ENCODE peak calls at places on chromosomes 4 and X, in five cellular contexts. M is B cell, L is foreskin fibroblast, S is DND-41, W is OCI-LY7. F is an unnamed sample.

GRCh38 chrX:17161991-17162390 is 213.0 kb upstream of the NHS start:
- DNase-seq in L (no peak), S (no peak), W (no peak), M (no peak), F (no peak)

GRCh38 chr4:62640296-62640695 is 1440.2 kb downstream of the ADGRL3 start:
- DNase-seq in S (no peak), W (no peak), M (no peak), L (no peak), F (no peak)

GRCh38 chr4:85499573-85499972 is 24.6 kb downstream of the ARHGAP24 start:
- DNase-seq in L (no peak), W (no peak), S (no peak), M (no peak), F (no peak)

GRCh38 chr4:167831853-167832252 is 260.5 kb upstream of the ANXA10 start:
- DNase-seq in W (no peak), L (peak), S (no peak), M (no peak), F (no peak)

GRCh38 chr4:48100248-48100647 is 33.8 kb downstream of the TXK start:
- DNase-seq in W (no peak), S (no peak), M (no peak), L (peak), F (no peak)

GRCh38 chr4:94459462-94460161 is 7.9 kb downstream of the PDLIM5 start:
- DNase-seq in L (no peak), M (no peak), S (no peak), W (no peak), F (no peak)

GRCh38 chr4:152321923-152322322 is 214.0 kb downstream of the FBXW7 start:
- DNase-seq in S (no peak), L (no peak), W (no peak), M (no peak), F (no peak)

GRCh38 chr4:40448875-40449274 is 113.7 kb downstream of the CHRNA9 start:
- DNase-seq in L (no peak), W (no peak), M (no peak), S (no peak), F (no peak)

GRCh38 chr4:3515646-3516045 is 16.6 kb downstream of the LRPAP1 start:
- DNase-seq in M (no peak), S (no peak), L (no peak), W (no peak), F (no peak)

GRCh38 chr4:186622788-186623464 is 67.6 kb upstream of the MTNR1A start:
- DNase-seq in M (no peak), L (peak), S (no peak), W (no peak), F (no peak)

GRCh38 chr4:61522312-61522711 is 322.2 kb downstream of the ADGRL3 start:
- DNase-seq in S (no peak), M (no peak), L (no peak), W (no peak), F (no peak)

GRCh38 chr4:181662383-181662782 is 580.8 kb upstream of the TENM3 start:
- DNase-seq in L (peak), W (no peak), S (no peak), M (no peak), F (no peak)

GRCh38 chrX:130523460-130524394 is 121.9 kb downstream of the RBMX2 start:
- DNase-seq in S (no peak), L (peak), M (no peak), W (no peak), F (no peak)

GRCh38 chr4:87492617-87493016 is 36.6 kb downstream of the SPARCL1 start:
- DNase-seq in W (no peak), L (no peak), M (no peak), S (no peak), F (no peak)

GRCh38 chrX:32483534-32484136 is 727.7 kb downstream of the DMD start:
- DNase-seq in S (no peak), L (no peak), M (no peak), W (peak), F (no peak)

GRCh38 chrX:41603591-41603990 is 85.2 kb upstream of the GPR34 start:
- DNase-seq in L (no peak), S (no peak), W (no peak), M (no peak), F (no peak)

GRCh38 chr4:113077611-113078010 is 28.2 kb downstream of the ANK2 start:
- DNase-seq in S (no peak), W (no peak), L (no peak), M (no peak), F (no peak)

GRCh38 chr4:11376571-11376970 is 52.1 kb downstream of the HS3ST1 start:
- DNase-seq in M (no peak), L (no peak), S (no peak), W (no peak), F (no peak)

GRCh38 chrX:106863697-106864096 is 39.4 kb downstream of the RIPPLY1 start:
- DNase-seq in W (no peak), S (no peak), M (no peak), L (no peak), F (no peak)

GRCh38 chr4:73343432-73343831 is 60.7 kb upstream of the ALB start:
- DNase-seq in S (no peak), L (peak), W (no peak), M (no peak), F (no peak)

GRCh38 chrX:12709047-12709446 is 82.2 kb upstream of the PRPS2 start:
- DNase-seq in S (no peak), L (no peak), M (no peak), W (no peak), F (no peak)

GRCh38 chr4:149095798-149096197 is 653.6 kb upstream of the NR3C2 start:
- DNase-seq in L (no peak), W (no peak), S (no peak), M (no peak), F (no peak)

GRCh38 chr4:144174401-144175067 is 34.0 kb upstream of the GYPA start:
- DNase-seq in W (peak), S (peak), M (peak), L (peak), F (peak)

GRCh38 chrX:108737754-108738153 is 1.4 kb upstream of the IRS4 start:
- DNase-seq in L (no peak), S (no peak), W (no peak), M (no peak), F (no peak)

GRCh38 chrX:108734426-108734825 is 1.9 kb downstream of the IRS4 start:
- DNase-seq in W (no peak), S (no peak), M (no peak), L (no peak), F (peak)

GRCh38 chrX:108735680-108736508 is 469 bp downstream of the IRS4 start:
- DNase-seq in L (peak), S (no peak), M (peak), W (no peak), F (peak)

GRCh38 chrX:108735087-108735679 is 1.2 kb downstream of the IRS4 start:
- DNase-seq in M (peak), S (no peak), W (no peak), L (peak), F (peak)

GRCh38 chrX:108736509-108737479 is at the start of gene IRS4:
- DNase-seq in W (no peak), S (no peak), M (peak), L (peak), F (peak)
- TF ChIP-seq CTCF in W (no peak), S (no peak), M (no peak), L (no peak), F (no peak)

GRCh38 chrX:68808686-68809357 is 20.0 kb upstream of the EFNB1 start:
- DNase-seq in W (no peak), L (peak), M (no peak), S (no peak), F (no peak)

GRCh38 chrX:68807818-68808217 is 21.0 kb upstream of the EFNB1 start:
- DNase-seq in S (no peak), M (no peak), W (no peak), L (peak), F (no peak)
- TF ChIP-seq CTCF in S (peak), M (no peak), W (no peak), L (peak), F (no peak)

GRCh38 chrX:1389993-1390285 is 2.0 kb downstream of the SLC25A6 start:
- DNase-seq in M (no peak), S (no peak), W (no peak), L (no peak), F (no peak)

GRCh38 chrX:1390621-1391369 is 1.1 kb downstream of the SLC25A6 start:
- DNase-seq in L (no peak), M (no peak), S (peak), W (no peak), F (no peak)

GRCh38 chrX:1391370-1391706 is 575 bp downstream of the SLC25A6 start:
- DNase-seq in M (peak), S (no peak), L (no peak), W (no peak), F (peak)

GRCh38 chrX:1392376-1393130 is 640 bp upstream of the SLC25A6 start:
- DNase-seq in S (no peak), L (peak), W (peak), M (peak), F (peak)

GRCh38 chrX:1391707-1392375 is at the start of gene SLC25A6:
- DNase-seq in M (peak), W (peak), L (peak), S (peak), F (peak)
- TF ChIP-seq CTCF in M (no peak), W (peak), L (no peak), S (peak), F (no peak)

GRCh38 chr4:88591787-88592599 is at the start of gene HERC3:
- DNase-seq in W (peak), S (peak), L (peak), M (peak), F (peak)

GRCh38 chr4:88583643-88584470 is 8.4 kb upstream of the HERC3 start:
- DNase-seq in L (peak), M (no peak), W (no peak), S (no peak), F (no peak)

GRCh38 chr4:88584471-88584900 is 7.8 kb upstream of the HERC3 start:
- DNase-seq in L (no peak), S (no peak), W (no peak), M (no peak), F (no peak)

GRCh38 chr4:88585908-88586307 is 6.4 kb upstream of the HERC3 start:
- DNase-seq in S (no peak), L (no peak), W (no peak), M (no peak), F (no peak)

GRCh38 chr4:88587285-88587684 is 5.0 kb upstream of the HERC3 start:
- DNase-seq in S (no peak), L (no peak), M (no peak), W (no peak), F (no peak)
- TF ChIP-seq CTCF in S (no peak), L (no peak), M (no peak), W (no peak), F (no peak)

DNA sequence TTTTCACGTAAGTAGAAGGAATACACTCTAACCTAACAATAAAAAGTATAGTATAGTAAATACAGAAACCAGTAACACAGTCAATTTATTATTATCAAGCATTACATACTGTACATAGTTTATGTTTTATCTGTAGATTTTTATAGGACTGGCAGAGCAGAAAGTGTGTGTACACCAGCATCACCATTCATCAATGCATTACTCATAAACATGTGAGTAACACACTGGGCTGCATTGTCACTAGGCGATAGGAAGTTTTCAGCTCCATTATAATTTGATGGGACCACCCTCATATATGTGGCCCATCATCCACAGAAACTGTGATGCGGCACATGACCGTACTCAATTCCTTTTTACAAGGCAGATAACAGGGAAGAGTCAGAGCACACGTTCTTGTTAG is 137.8 kb upstream of the RBPJ start:
- DNase-seq in W (no peak), L (peak), S (no peak), M (no peak), F (no peak)
- TF ChIP-seq CTCF in W (no peak), L (no peak), S (no peak), M (no peak), F (no peak)

GRCh38 chrX:113947548-113947947 is 636.3 kb upstream of the HTR2C start:
- DNase-seq in M (no peak), W (no peak), S (no peak), L (peak), F (no peak)
- TF ChIP-seq CTCF in M (no peak), W (no peak), S (no peak), L (no peak), F (no peak)

GRCh38 chr4:54971474-54971950 is 153.9 kb downstream of the KDR start:
- DNase-seq in L (peak), M (no peak), S (peak), W (peak), F (peak)

GRCh38 chr4:54976682-54977081 is 148.7 kb downstream of the KDR start:
- DNase-seq in M (no peak), S (no peak), W (no peak), L (no peak), F (no peak)
- TF ChIP-seq CTCF in M (no peak), S (no peak), W (no peak), L (no peak), F (no peak)

GRCh38 chrX:46653482-46653881 is 79.9 kb downstream of the CHST7 start:
- DNase-seq in W (peak), L (peak), M (no peak), S (peak), F (no peak)
- TF ChIP-seq CTCF in W (peak), L (peak), M (no peak), S (peak), F (peak)

F was measured in GM10248.